ENCODE peak calls at places on chromosomes 2 and 18, in five cellular contexts. O is Ammon's horn, D is NCI-H2171 treated with DMSO at 0.1 percent for 48 hours, K is LHCN-M2, H is Peyer's patch. Z is an unnamed sample.

GRCh38 chr18:55544028-55544427 is 44.0 kb downstream of the TCF4 start:
- DNase-seq in H (no peak), O (no peak), K (no peak), D (no peak), Z (no peak)

GRCh38 chr2:173997269-173997668 is 32.1 kb upstream of the SP3 start:
- DNase-seq in D (no peak), O (peak), K (no peak), H (peak), Z (peak)

GRCh38 chr2:22375094-22375493 is 1009.9 kb upstream of the KLHL29 start:
- DNase-seq in O (no peak), H (no peak), D (no peak), K (no peak), Z (no peak)

GRCh38 chr18:55421612-55422381 is 166.2 kb downstream of the TCF4 start:
- DNase-seq in K (peak), D (peak), H (no peak), O (peak), Z (no peak)

GRCh38 chr2:217980591-217980990 is 22.2 kb downstream of the TNS1 start:
- DNase-seq in D (no peak), H (peak), K (no peak), O (no peak), Z (peak)

GRCh38 chr2:239778861-239779591 is 246.1 kb downstream of the NDUFA10 start:
- DNase-seq in K (no peak), O (no peak), D (peak), H (no peak), Z (peak)

GRCh38 chr2:135701442-135701841 is 40.2 kb upstream of the UBXN4 start:
- DNase-seq in D (no peak), O (no peak), H (no peak), K (peak), Z (no peak)

GRCh38 chr2:84970266-84970955 is 550 bp upstream of the KCMF1 start:
- DNase-seq in H (peak), O (peak), K (peak), D (peak), Z (peak)

GRCh38 chr18:28065031-28065792 is 111.7 kb downstream of the CDH2 start:
- DNase-seq in H (no peak), K (peak), O (no peak), D (no peak), Z (no peak)

GRCh38 chr2:233681534-233682099 is at the start of gene UGT1A7:
- DNase-seq in H (no peak), D (no peak), O (no peak), K (no peak), Z (no peak)

GRCh38 chr2:42840141-42840540 is 47.8 kb upstream of the HAAO start:
- DNase-seq in D (no peak), H (no peak), O (no peak), K (peak), Z (no peak)

GRCh38 chr2:230330725-230331124 is 3.7 kb downstream of the SP140L start:
- DNase-seq in O (no peak), K (peak), H (no peak), D (no peak), Z (no peak)

GRCh38 chr2:10036095-10036879 is 7.1 kb upstream of the KLF11 start:
- DNase-seq in H (no peak), K (peak), D (no peak), O (peak), Z (peak)

GRCh38 chr2:218888341-218888740 is 7.7 kb downstream of the WNT10A start:
- DNase-seq in H (no peak), K (no peak), D (no peak), O (no peak), Z (peak)

GRCh38 chr18:46042571-46043123 is 29.4 kb downstream of the PSTPIP2 start:
- DNase-seq in O (no peak), D (no peak), H (no peak), K (peak), Z (no peak)

GRCh38 chr2:240369725-240370585 is 65.5 kb upstream of the GPC1 start:
- DNase-seq in K (peak), H (no peak), O (peak), D (no peak), Z (no peak)

GRCh38 chr18:69636529-69637301 is 236.0 kb downstream of the DOK6 start:
- DNase-seq in K (no peak), D (no peak), H (no peak), O (no peak), Z (no peak)

GRCh38 chr2:223758131-223758840 is 79.1 kb downstream of the AP1S3 start:
- DNase-seq in D (no peak), O (no peak), K (no peak), H (no peak), Z (no peak)

GRCh38 chr18:63523660-63524059 is 18.5 kb upstream of the SERPINB12 start:
- DNase-seq in D (peak), K (no peak), H (no peak), O (no peak), Z (no peak)

GRCh38 chr2:161658259-161658658 is 34.0 kb downstream of the SLC4A10 start:
- DNase-seq in D (no peak), K (no peak), H (no peak), O (no peak), Z (no peak)

GRCh38 chr2:72144746-72145657 is 2.7 kb downstream of the CYP26B1 start:
- DNase-seq in D (peak), K (no peak), O (peak), H (peak), Z (peak)

GRCh38 chr2:64525323-64525625 is 1.1 kb downstream of the AFTPH start:
- DNase-seq in O (no peak), H (no peak), D (no peak), K (no peak), Z (peak)

GRCh38 chr18:63325086-63325686 is 5.6 kb upstream of the BCL2 start:
- DNase-seq in H (no peak), O (no peak), D (no peak), K (no peak), Z (no peak)

GRCh38 chr2:163565192-163565591 is 170.6 kb downstream of the FIGN start:
- DNase-seq in O (no peak), K (peak), D (no peak), H (no peak), Z (no peak)

GRCh38 chr18:23688528-23688927 is 725 bp upstream of the LAMA3 start:
- DNase-seq in D (no peak), O (no peak), H (no peak), K (no peak), Z (no peak)

GRCh38 chr2:30826481-30826880 is 19.2 kb upstream of the CAPN13 start:
- DNase-seq in H (no peak), O (no peak), D (no peak), K (no peak), Z (no peak)

GRCh38 chr2:216298719-216299118 is 73.6 kb downstream of the MARCHF4 start:
- DNase-seq in K (peak), O (no peak), D (no peak), H (no peak), Z (no peak)

GRCh38 chr2:25606892-25607291 is 66.5 kb downstream of the DTNB start:
- DNase-seq in D (peak), H (no peak), K (peak), O (peak), Z (no peak)

GRCh38 chr2:178363252-178363651 is 87.7 kb downstream of the PRKRA start:
- DNase-seq in H (no peak), K (peak), D (no peak), O (no peak), Z (no peak)

GRCh38 chr2:157874997-157875719 is 972 bp downstream of the ACVR1 start:
- DNase-seq in K (peak), O (peak), D (peak), H (no peak), Z (no peak)

GRCh38 chr18:8562914-8563313 is 46.3 kb upstream of the RAB12 start:
- DNase-seq in H (no peak), D (no peak), O (no peak), K (no peak), Z (no peak)

GRCh38 chr2:234823877-234824376 is 127.9 kb upstream of the SH3BP4 start:
- DNase-seq in H (no peak), K (peak), O (no peak), D (no peak), Z (no peak)

GRCh38 chr2:234334146-234334545 is 162.7 kb downstream of the ARL4C start:
- DNase-seq in O (no peak), D (no peak), K (no peak), H (no peak), Z (no peak)

GRCh38 chr2:230413465-230413864 is 2.5 kb upstream of the SP100 start:
- DNase-seq in O (no peak), K (peak), D (no peak), H (no peak), Z (no peak)